ENCODE peak calls at places on chromosomes 12 and 14, in nine cellular contexts. M is activated naive CD4-positive, alpha-beta T cell treated with anti-CD3 and anti-CD28 coated beads, Interleukin-2, amount 50 U/mL, for 16 hours; U is left ventricle myocardium superior; D is activated CD8-positive, alpha-beta memory T cell treated with anti-CD3 and anti-CD28 coated beads, Interleukin-2, amount 50 U/mL, for 4 hours; V is NCI-H460; T is EH; B is OCI-LY7; Y is B cell; A is T-helper 2 cell. J is an unnamed sample.

GRCh38 chr12:92144045-92144630 is 1.5 kb downstream of the BTG1 start:
- DNase-seq in U (peak; percentile 55), Y (peak; percentile 52), V (peak; percentile 88), T (peak; percentile 98), B (peak; percentile 88), A (peak; percentile 89), M (peak; percentile 66), D (peak; percentile 70), J (peak; percentile 43)

GRCh38 chr12:116604151-116604550 is 45.0 kb downstream of the MAP1LC3B2 start:
- DNase-seq in U (no peak), V (no peak), D (no peak), B (no peak), T (peak; percentile 54), A (no peak), M (no peak), Y (no peak), J (no peak)

GRCh38 chr12:115837220-115837619 is 440.3 kb downstream of the MED13L start:
- DNase-seq in A (no peak), U (no peak), Y (no peak), B (no peak), T (no peak), V (no peak), D (no peak), M (no peak), J (no peak)

GRCh38 chr12:6866920-6867406 is 368 bp upstream of the TPI1 start:
- DNase-seq in Y (no peak), U (no peak), A (no peak), V (no peak), M (no peak), B (no peak), T (no peak), D (no peak), J (no peak)

GRCh38 chr12:110229409-110229808 is 51.6 kb upstream of the ATP2A2 start:
- DNase-seq in U (no peak), D (no peak), M (no peak), A (no peak), T (no peak), B (no peak), Y (no peak), V (no peak), J (no peak)

GRCh38 chr14:104429291-104429861 is 150.2 kb upstream of the C14orf180 start:
- DNase-seq in T (no peak), Y (no peak), U (no peak), A (no peak), V (no peak), B (no peak), D (peak; percentile 9), M (peak; percentile 4), J (no peak)

GRCh38 chr12:23140710-23141109 is 515.7 kb downstream of the ETNK1 start:
- DNase-seq in B (no peak), V (no peak), Y (no peak), D (no peak), M (no peak), U (no peak), T (no peak), A (no peak), J (no peak)

GRCh38 chr14:30443368-30444007 is 115.5 kb upstream of the G2E3 start:
- DNase-seq in M (no peak), T (peak; percentile 20), Y (no peak), B (peak; percentile 4), A (peak; percentile 25), V (peak; percentile 47), D (no peak), U (no peak), J (no peak)

GRCh38 chr14:72573725-72574426 is 320.0 kb downstream of the DPF3 start:
- DNase-seq in M (no peak), B (no peak), V (no peak), A (no peak), U (no peak), Y (no peak), T (no peak), D (no peak), J (no peak)

GRCh38 chr14:91047174-91047753 is 13.2 kb downstream of the RPS6KA5 start:
- DNase-seq in Y (no peak), M (no peak), B (peak; percentile 18), A (peak; percentile 66), V (no peak), T (peak; percentile 3), U (no peak), D (no peak), J (no peak)

GRCh38 chr12:120055639-120056038 is 60.9 kb downstream of the RAB35 start:
- DNase-seq in V (no peak), B (no peak), M (no peak), T (no peak), A (no peak), D (no peak), Y (no peak), U (no peak), J (no peak)

GRCh38 chr14:31884776-31885379 is 192.2 kb upstream of the ARHGAP5 start:
- DNase-seq in T (peak; percentile 43), M (no peak), Y (no peak), V (no peak), B (no peak), D (no peak), U (no peak), A (no peak), J (no peak)

GRCh38 chr14:57057803-57058202 is 210.9 kb downstream of the EXOC5 start:
- DNase-seq in B (no peak), D (no peak), M (no peak), A (no peak), T (no peak), Y (no peak), V (no peak), U (no peak), J (no peak)

GRCh38 chr14:72745546-72745945 is 148.4 kb downstream of the DPF3 start:
- DNase-seq in B (no peak), T (peak; percentile 89), M (no peak), U (no peak), V (no peak), D (no peak), Y (no peak), A (no peak), J (no peak)